ENCODE peak calls at places on chromosomes 6 and 20, in eight cellular contexts. One of them, this sample, is unnamed.

GRCh38 chr6:33490198-33490597 is 35.8 kb downstream of the ZBTB9 start:
- DNase-seq in thoracic aorta: no peak
- DNase-seq in HFFc6: no peak
- DNase-seq in endothelial cell: no peak
- DNase-seq in adrenal gland: no peak
- DNase-seq in left lung: no peak
- DNase-seq in neural crest cell: no peak
- DNase-seq in kidney: no peak
- DNase-seq in this sample: no peak

GRCh38 chr20:18052856-18053255 is 4.9 kb downstream of the OVOL2 start:
- DNase-seq in neural crest cell: no peak
- DNase-seq in adrenal gland: no peak
- DNase-seq in thoracic aorta: no peak
- DNase-seq in kidney: no peak
- DNase-seq in left lung: no peak
- DNase-seq in endothelial cell: no peak
- DNase-seq in HFFc6: no peak
- DNase-seq in this sample: no peak

GRCh38 chr20:50136822-50137599 is 16.5 kb downstream of the PEDS1 start:
- DNase-seq in left lung: no peak
- DNase-seq in HFFc6: no peak
- DNase-seq in thoracic aorta: no peak
- DNase-seq in neural crest cell: no peak
- DNase-seq in adrenal gland: no peak
- DNase-seq in kidney: no peak
- DNase-seq in endothelial cell: no peak
- DNase-seq in this sample: no peak

GRCh38 chr20:17938889-17939619 is 29.5 kb downstream of the SNX5 start:
- DNase-seq in thoracic aorta: no peak
- DNase-seq in neural crest cell: peak
- DNase-seq in kidney: no peak
- DNase-seq in HFFc6: peak
- DNase-seq in left lung: peak
- DNase-seq in endothelial cell: peak
- DNase-seq in adrenal gland: peak
- DNase-seq in this sample: peak

GRCh38 chr6:68572525-68572924 is 62.6 kb upstream of the ADGRB3 start:
- DNase-seq in adrenal gland: no peak
- DNase-seq in neural crest cell: peak
- DNase-seq in endothelial cell: peak
- DNase-seq in HFFc6: no peak
- DNase-seq in left lung: no peak
- DNase-seq in kidney: no peak
- DNase-seq in thoracic aorta: no peak
- DNase-seq in this sample: no peak

GRCh38 chr6:88804701-88805100 is 158.7 kb downstream of the RNGTT start:
- DNase-seq in adrenal gland: no peak
- DNase-seq in endothelial cell: no peak
- DNase-seq in kidney: no peak
- DNase-seq in HFFc6: peak
- DNase-seq in left lung: no peak
- DNase-seq in thoracic aorta: no peak
- DNase-seq in neural crest cell: no peak
- DNase-seq in this sample: no peak

GRCh38 chr20:57791946-57792328 is 82.1 kb upstream of the PMEPA1 start:
- DNase-seq in adrenal gland: no peak
- DNase-seq in HFFc6: no peak
- DNase-seq in kidney: no peak
- DNase-seq in thoracic aorta: no peak
- DNase-seq in endothelial cell: no peak
- DNase-seq in neural crest cell: no peak
- DNase-seq in left lung: no peak
- DNase-seq in this sample: no peak

GRCh38 chr6:137661601-137662000 is 167.4 kb upstream of the OLIG3 start:
- DNase-seq in thoracic aorta: no peak
- DNase-seq in kidney: no peak
- DNase-seq in left lung: peak
- DNase-seq in adrenal gland: no peak
- DNase-seq in neural crest cell: no peak
- DNase-seq in endothelial cell: peak
- DNase-seq in HFFc6: no peak
- DNase-seq in this sample: no peak

GRCh38 chr6:170034294-170034693 is 256.6 kb downstream of the DLL1 start:
- DNase-seq in kidney: peak
- DNase-seq in neural crest cell: no peak
- DNase-seq in thoracic aorta: no peak
- DNase-seq in adrenal gland: no peak
- DNase-seq in HFFc6: no peak
- DNase-seq in endothelial cell: no peak
- DNase-seq in left lung: peak
- DNase-seq in this sample: no peak

GRCh38 chr6:128327890-128328289 is 192.5 kb downstream of the PTPRK start:
- DNase-seq in kidney: no peak
- DNase-seq in HFFc6: peak
- DNase-seq in left lung: no peak
- DNase-seq in adrenal gland: no peak
- DNase-seq in thoracic aorta: no peak
- DNase-seq in neural crest cell: no peak
- DNase-seq in endothelial cell: peak
- DNase-seq in this sample: no peak

DNA sequence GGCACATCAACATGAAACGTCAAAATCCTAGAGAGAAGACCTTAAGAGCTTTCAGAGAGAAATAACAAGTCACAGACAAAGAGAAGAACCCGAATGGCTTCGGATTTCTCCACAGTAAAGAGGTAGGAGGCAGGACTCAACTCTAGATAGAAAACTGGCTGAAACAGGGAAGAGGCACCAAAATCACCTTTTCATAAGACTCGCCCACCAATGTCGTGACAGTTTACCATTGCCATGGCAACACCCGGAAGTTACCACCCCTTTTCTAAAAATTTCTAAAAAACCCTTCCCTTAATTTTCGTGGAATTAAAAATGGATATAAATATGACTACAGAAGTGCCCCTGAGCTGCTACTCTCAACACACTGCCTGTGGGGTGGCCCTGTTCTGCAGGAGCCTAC is 12.3 kb upstream of the DEFB121 start:
- DNase-seq in kidney: no peak
- DNase-seq in HFFc6: no peak
- DNase-seq in thoracic aorta: no peak
- DNase-seq in endothelial cell: no peak
- DNase-seq in adrenal gland: no peak
- DNase-seq in neural crest cell: no peak
- DNase-seq in left lung: no peak
- DNase-seq in this sample: no peak
- TF ChIP-seq CTCF in kidney: no peak
- TF ChIP-seq CTCF in HFFc6: no peak
- TF ChIP-seq CTCF in thoracic aorta: no peak
- TF ChIP-seq CTCF in endothelial cell: no peak
- TF ChIP-seq CTCF in adrenal gland: no peak
- TF ChIP-seq CTCF in neural crest cell: no peak
- TF ChIP-seq CTCF in left lung: no peak
- TF ChIP-seq CTCF in this sample: no peak

GRCh38 chr6:156359912-156360311 is 417.3 kb upstream of the ARID1B start:
- DNase-seq in kidney: no peak
- DNase-seq in neural crest cell: no peak
- DNase-seq in endothelial cell: peak
- DNase-seq in thoracic aorta: no peak
- DNase-seq in adrenal gland: no peak
- DNase-seq in HFFc6: no peak
- DNase-seq in left lung: no peak
- DNase-seq in this sample: no peak
- TF ChIP-seq CTCF in kidney: no peak
- TF ChIP-seq CTCF in neural crest cell: peak
- TF ChIP-seq CTCF in endothelial cell: peak
- TF ChIP-seq CTCF in thoracic aorta: no peak
- TF ChIP-seq CTCF in adrenal gland: no peak
- TF ChIP-seq CTCF in HFFc6: peak
- TF ChIP-seq CTCF in left lung: no peak
- TF ChIP-seq CTCF in this sample: no peak

GRCh38 chr20:53829086-53829703 is 235.6 kb upstream of the ZNF217 start:
- DNase-seq in kidney: no peak
- DNase-seq in endothelial cell: no peak
- DNase-seq in neural crest cell: no peak
- DNase-seq in thoracic aorta: peak
- DNase-seq in left lung: no peak
- DNase-seq in adrenal gland: no peak
- DNase-seq in HFFc6: peak
- DNase-seq in this sample: no peak
- TF ChIP-seq CTCF in kidney: no peak
- TF ChIP-seq CTCF in endothelial cell: no peak
- TF ChIP-seq CTCF in neural crest cell: no peak
- TF ChIP-seq CTCF in thoracic aorta: no peak
- TF ChIP-seq CTCF in left lung: no peak
- TF ChIP-seq CTCF in adrenal gland: no peak
- TF ChIP-seq CTCF in HFFc6: no peak
- TF ChIP-seq CTCF in this sample: no peak

GRCh38 chr6:159969204-159969912 is 476 bp downstream of the IGF2R start:
- DNase-seq in left lung: no peak
- DNase-seq in adrenal gland: peak
- DNase-seq in neural crest cell: peak
- DNase-seq in thoracic aorta: no peak
- DNase-seq in endothelial cell: peak
- DNase-seq in kidney: peak
- DNase-seq in HFFc6: peak
- DNase-seq in this sample: peak
- TF ChIP-seq CTCF in left lung: no peak
- TF ChIP-seq CTCF in adrenal gland: no peak
- TF ChIP-seq CTCF in neural crest cell: no peak
- TF ChIP-seq CTCF in thoracic aorta: no peak
- TF ChIP-seq CTCF in endothelial cell: no peak
- TF ChIP-seq CTCF in kidney: no peak
- TF ChIP-seq CTCF in HFFc6: peak
- TF ChIP-seq CTCF in this sample: peak

DNA sequence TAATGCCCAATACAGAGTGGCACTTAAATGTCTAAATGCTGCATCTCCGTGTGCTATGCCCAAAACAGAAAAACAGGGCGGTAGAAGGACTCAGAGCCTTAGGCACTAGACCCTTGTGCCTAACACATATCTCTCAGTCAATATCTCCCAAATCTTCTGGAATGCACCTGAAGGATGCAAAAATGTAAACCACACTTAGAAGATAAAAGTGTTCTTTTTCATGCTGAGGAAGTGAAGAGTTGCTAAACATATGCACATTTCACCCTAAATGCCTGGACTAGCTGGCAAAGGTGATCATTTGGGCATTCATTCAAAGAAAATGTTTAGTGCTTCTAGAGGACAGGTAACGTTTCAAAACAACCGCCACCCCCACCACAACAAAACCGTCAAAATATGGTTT is 88.1 kb downstream of the CD24 start:
- DNase-seq in kidney: no peak
- DNase-seq in HFFc6: no peak
- DNase-seq in adrenal gland: no peak
- DNase-seq in neural crest cell: no peak
- DNase-seq in endothelial cell: no peak
- DNase-seq in thoracic aorta: no peak
- DNase-seq in left lung: no peak
- DNase-seq in this sample: no peak
- TF ChIP-seq CTCF in kidney: no peak
- TF ChIP-seq CTCF in HFFc6: no peak
- TF ChIP-seq CTCF in adrenal gland: no peak
- TF ChIP-seq CTCF in neural crest cell: no peak
- TF ChIP-seq CTCF in endothelial cell: no peak
- TF ChIP-seq CTCF in thoracic aorta: no peak
- TF ChIP-seq CTCF in left lung: no peak
- TF ChIP-seq CTCF in this sample: no peak

DNA sequence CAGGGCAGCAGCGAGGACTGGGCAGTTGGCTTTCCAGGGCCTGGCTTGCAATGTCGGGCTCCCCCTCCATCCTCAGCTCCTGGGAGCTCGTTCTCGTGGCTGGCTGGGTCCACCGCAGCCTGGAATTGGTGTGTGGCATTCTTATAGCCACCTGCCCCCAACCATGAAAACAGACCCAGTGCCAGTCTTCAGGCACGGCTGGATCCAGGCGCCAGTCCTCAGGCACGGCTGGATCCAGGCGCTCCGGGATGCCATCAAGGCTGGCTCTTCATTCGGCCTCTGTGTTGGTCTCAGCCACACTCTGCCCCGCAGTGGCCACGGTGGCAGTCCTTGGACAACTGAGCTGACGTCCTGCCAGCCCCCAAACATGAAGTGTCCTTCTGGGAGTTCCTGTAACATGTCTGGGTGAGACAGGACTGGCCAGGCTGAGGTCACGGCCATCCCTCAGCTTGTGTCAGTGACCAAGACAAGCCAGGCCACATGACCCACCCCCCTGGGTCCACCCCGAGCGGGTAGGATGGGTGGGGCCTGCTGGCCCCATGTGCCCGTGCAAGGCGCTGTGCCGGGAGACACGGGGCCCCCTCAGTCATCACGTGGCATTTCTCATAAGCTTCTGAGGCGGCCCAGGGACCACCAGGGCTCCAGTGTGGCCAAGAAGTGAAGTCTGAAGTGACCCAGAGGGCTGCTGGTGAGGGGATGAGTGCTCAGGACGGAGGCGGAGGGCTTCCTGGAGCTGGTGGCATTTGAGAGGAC is 99.0 kb downstream of the TAF4 start:
- DNase-seq in thoracic aorta: no peak
- DNase-seq in kidney: no peak
- DNase-seq in neural crest cell: no peak
- DNase-seq in adrenal gland: peak
- DNase-seq in HFFc6: no peak
- DNase-seq in left lung: no peak
- DNase-seq in endothelial cell: no peak
- DNase-seq in this sample: no peak
- TF ChIP-seq CTCF in thoracic aorta: no peak
- TF ChIP-seq CTCF in kidney: no peak
- TF ChIP-seq CTCF in neural crest cell: no peak
- TF ChIP-seq CTCF in adrenal gland: no peak
- TF ChIP-seq CTCF in HFFc6: no peak
- TF ChIP-seq CTCF in left lung: no peak
- TF ChIP-seq CTCF in endothelial cell: no peak
- TF ChIP-seq CTCF in this sample: no peak

DNA sequence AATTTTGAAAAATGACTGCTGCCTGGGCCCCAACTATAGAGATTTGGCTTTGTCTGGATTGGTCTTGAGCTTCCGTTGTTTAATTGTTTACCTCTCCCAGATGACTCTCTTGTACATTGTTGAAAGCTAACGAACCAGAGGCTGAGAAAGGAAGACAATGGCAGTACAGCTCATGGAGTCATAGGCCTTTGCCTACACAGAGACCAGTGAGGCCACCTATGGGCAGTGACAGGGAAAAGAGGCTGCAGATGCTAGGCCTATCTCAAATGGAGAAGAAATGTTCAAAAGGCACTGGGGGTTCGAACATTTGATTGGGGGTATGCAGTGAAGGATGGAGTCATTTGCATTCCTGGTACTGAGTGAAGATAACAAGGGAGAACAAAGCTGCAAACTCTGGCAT is 29.1 kb downstream of the OPN5 start:
- DNase-seq in HFFc6: no peak
- DNase-seq in thoracic aorta: no peak
- DNase-seq in left lung: no peak
- DNase-seq in endothelial cell: peak
- DNase-seq in neural crest cell: no peak
- DNase-seq in adrenal gland: no peak
- DNase-seq in kidney: no peak
- DNase-seq in this sample: no peak
- TF ChIP-seq CTCF in HFFc6: no peak
- TF ChIP-seq CTCF in thoracic aorta: no peak
- TF ChIP-seq CTCF in left lung: no peak
- TF ChIP-seq CTCF in endothelial cell: no peak
- TF ChIP-seq CTCF in neural crest cell: no peak
- TF ChIP-seq CTCF in adrenal gland: no peak
- TF ChIP-seq CTCF in kidney: no peak
- TF ChIP-seq CTCF in this sample: no peak

This sample was measured in progenitor cell of endocrine pancreas.